ENCODE peak calls at places on chromosomes 2 and 18, in eight cellular contexts. C is SK-N-SH, Y is K562, O is GM12878, A is HepG2, V is transverse colon, G is H1, E is stomach. S is an unnamed sample.
A peak's percentile ranks its signal among the peaks of the same experiment; 100 is the strongest.

GRCh38 chr2:62292190-62292589 is 96.3 kb downstream of the B3GNT2 start:
- DNase-seq in G (no peak), V (peak; percentile 21), E (peak; percentile 60), O (no peak), C (no peak), Y (no peak), A (peak; percentile 66), S (no peak)

GRCh38 chr2:74922592-74923227 is 35.7 kb upstream of the POLE4 start:
- DNase-seq in C (no peak), Y (no peak), E (no peak), O (no peak), V (no peak), A (no peak), G (no peak), S (no peak)

GRCh38 chr18:77201508-77201907 is 48.1 kb upstream of the GALR1 start:
- DNase-seq in A (no peak), G (no peak), C (no peak), O (no peak), V (no peak), E (no peak), Y (no peak), S (no peak)

GRCh38 chr2:59232394-59233165 is 991.5 kb upstream of the FANCL start:
- DNase-seq in Y (no peak), O (no peak), G (no peak), E (no peak), V (no peak), A (no peak), C (no peak), S (no peak)

GRCh38 chr2:160892204-160892603 is 268.0 kb upstream of the TANK start:
- DNase-seq in Y (no peak), O (no peak), E (no peak), A (no peak), G (no peak), V (no peak), C (no peak), S (no peak)

GRCh38 chr2:157782057-157782845 is 93.9 kb downstream of the ACVR1 start:
- DNase-seq in A (peak; percentile 14), E (no peak), G (no peak), V (no peak), Y (peak; percentile 39), O (no peak), C (peak; percentile 11), S (no peak)

GRCh38 chr2:60275958-60276357 is 277.5 kb downstream of the BCL11A start:
- DNase-seq in E (no peak), O (no peak), C (no peak), G (no peak), V (no peak), A (no peak), Y (no peak), S (no peak)

GRCh38 chr2:41395692-41396091 is 652.1 kb upstream of the PKDCC start:
- DNase-seq in G (no peak), C (no peak), A (no peak), E (no peak), V (no peak), Y (no peak), O (no peak), S (no peak)

GRCh38 chr18:22084547-22084946 is 84.8 kb upstream of the GATA6 start:
- DNase-seq in C (no peak), G (no peak), Y (no peak), V (peak; percentile 82), O (no peak), E (peak; percentile 83), A (peak; percentile 78), S (no peak)
- TF ChIP-seq EP300 in C (no peak), G (no peak), Y (no peak), V (no peak), O (no peak), E (no peak), A (no peak), S (no peak)

GRCh38 chr18:48894266-48894600 is 56.5 kb downstream of the SMAD7 start:
- DNase-seq in E (no peak), A (no peak), O (no peak), Y (no peak), G (no peak), V (no peak), C (no peak), S (peak; percentile 49)

GRCh38 chr18:48893061-48893558 is 57.7 kb downstream of the SMAD7 start:
- DNase-seq in V (no peak), Y (no peak), E (no peak), G (no peak), C (no peak), O (no peak), A (no peak), S (peak; percentile 34)

GRCh38 chr18:48892146-48892855 is 58.5 kb downstream of the SMAD7 start:
- DNase-seq in O (no peak), A (no peak), Y (no peak), V (no peak), C (no peak), E (no peak), G (no peak), S (peak; percentile 57)

GRCh38 chr18:48894799-48895346 is 55.9 kb downstream of the SMAD7 start:
- DNase-seq in V (no peak), G (no peak), E (no peak), Y (no peak), O (no peak), A (no peak), C (no peak), S (peak; percentile 38)

GRCh38 chr18:48893559-48894265 is 57.1 kb downstream of the SMAD7 start:
- DNase-seq in G (no peak), Y (no peak), O (no peak), C (no peak), A (peak; percentile 93), E (peak; percentile 53), V (peak; percentile 78), S (peak; percentile 49)
- TF ChIP-seq POLR2AphosphoS5 in G (no peak), Y (no peak), O (no peak), C (no peak), A (no peak), E (no peak), V (no peak), S (no peak)

DNA sequence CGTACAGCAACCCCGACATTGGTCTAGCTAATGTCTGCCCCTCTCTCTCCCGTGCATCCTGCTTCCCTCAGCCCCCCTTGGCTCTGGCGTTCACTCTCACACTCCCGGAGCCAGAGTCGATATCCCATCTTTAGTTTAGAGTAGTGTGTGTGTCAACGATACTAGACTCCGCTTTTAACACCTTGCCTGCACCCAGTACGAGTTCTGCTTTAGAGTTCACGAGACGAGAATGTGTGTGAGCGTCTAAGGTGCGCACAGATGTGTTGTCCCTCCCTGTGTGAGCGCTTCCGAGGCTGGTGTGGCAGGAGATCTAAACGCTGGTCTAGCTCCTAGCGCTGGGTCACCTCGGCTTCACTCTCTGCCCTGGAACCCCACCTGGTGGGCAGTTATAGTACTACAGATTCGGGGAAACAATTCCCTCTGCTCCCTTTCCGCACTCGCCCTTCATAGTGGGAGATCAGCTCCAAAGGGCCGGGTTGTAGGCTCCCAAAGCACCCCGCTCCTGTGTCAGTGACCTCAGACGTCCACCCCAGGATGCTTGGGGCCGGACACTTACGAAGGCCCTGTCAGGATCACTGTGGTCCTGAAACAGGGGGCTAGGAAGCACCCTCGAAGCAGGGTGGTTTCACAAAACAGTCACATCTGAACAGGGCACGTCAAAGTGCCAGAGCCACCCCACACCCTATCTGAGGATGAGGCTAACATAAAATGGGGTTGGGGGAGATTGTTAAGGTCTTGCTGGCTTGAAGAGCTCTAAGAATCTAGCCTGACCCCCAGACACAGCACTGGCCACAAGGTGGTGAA is 2.7 kb upstream of the CYP26B1 start:
- DNase-seq in A (peak; percentile 75), Y (peak; percentile 74), O (peak; percentile 5), E (peak; percentile 80), G (no peak), V (peak; percentile 86), C (peak; percentile 87), S (peak; percentile 88)
- H3K4me3 ChIP-seq in A (peak overlapping the region; percentile 46), Y (no peak overlapping the region), O (no peak overlapping the region), E (peak overlapping the region; percentile 48), G (peak overlapping the region; percentile 56), V (no peak overlapping the region), C (peak overlapping the region; percentile 35), S (no peak overlapping the region)

DNA sequence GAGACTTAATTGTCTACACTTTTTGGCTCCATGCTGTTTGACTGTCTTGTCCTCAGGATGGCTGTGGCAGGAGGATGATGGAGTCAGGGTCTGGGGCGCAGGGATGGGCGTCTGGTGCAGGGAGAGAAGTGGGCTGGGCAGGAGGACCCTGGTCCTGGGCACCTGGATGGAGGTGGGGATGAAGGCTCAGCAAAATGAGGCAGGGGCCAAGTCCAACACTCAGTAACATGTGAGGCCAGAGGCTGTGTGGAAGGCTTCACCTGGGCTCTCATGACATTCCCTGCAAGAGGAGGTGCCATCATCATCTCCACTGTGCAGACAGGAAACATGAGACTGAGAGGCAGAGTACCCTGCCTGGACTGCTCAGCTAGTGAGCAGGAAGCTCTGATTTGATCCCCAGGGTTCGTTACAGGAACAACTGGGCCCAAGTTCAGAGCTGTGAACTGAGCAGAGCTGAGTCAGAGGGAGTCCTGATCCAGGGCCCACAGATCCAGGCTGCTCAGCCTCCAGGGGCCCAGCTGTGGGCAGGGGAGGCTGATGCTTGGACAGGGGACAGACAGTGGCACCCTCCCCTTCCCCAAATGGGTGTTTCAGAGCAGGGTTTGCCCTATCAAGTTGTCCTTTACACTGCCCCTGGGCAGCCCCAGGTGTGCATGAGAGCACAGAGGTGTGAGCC is 36.9 kb downstream of the HJURP start:
- DNase-seq in Y (no peak), V (no peak), A (no peak), O (no peak), E (peak; percentile 20), G (no peak), C (no peak), S (peak; percentile 39)
- TF ChIP-seq EP300 in Y (no peak), V (no peak), A (no peak), O (no peak), E (no peak), G (no peak), C (no peak), S (no peak)

DNA sequence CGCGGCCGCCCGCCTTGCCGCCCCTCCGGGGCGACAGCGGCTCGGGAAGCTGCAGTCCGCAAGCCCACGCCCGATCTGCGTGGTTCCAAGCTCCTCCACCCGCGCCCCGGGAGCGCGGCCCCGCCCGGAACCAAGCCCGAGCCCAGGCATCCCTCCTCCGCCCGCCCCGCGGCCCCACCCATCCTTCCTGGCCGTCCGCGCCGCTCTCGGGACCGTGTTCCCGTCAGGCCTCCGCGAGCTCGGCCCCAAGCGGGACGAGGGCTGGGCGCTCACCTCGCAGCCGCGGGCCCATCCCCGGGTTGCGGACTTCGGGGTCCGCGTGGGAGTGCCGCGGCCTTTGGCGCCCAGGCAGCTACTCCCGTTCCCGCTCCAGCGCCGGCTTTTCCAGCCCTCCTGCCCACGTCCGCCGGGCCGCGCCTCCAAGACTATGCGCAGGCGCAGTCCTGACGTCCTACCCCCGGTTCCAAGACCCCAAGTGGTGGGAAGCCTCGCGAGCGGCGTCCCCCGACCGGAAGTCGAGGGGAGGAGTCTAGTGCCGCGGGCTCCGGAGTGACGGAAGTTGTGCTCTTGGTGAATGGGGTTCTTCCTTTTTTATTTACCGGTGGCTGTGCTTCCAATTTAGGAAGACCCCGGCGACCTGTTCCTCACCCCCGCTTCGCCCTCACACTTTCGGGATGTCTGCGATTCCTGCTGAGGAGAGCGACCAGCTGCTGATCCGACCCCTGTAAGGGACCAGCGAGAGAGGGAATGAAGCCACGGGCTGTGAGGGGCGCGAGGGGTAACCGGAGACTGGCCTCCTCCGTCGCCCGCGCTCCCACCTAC is at the start of the genes CPSF3 and ITGB1BP1:
- DNase-seq in E (peak; percentile 97), O (peak; percentile 88), A (peak; percentile 98), V (peak; percentile 97), Y (peak; percentile 99), G (peak; percentile 92), C (peak; percentile 100), S (peak; percentile 99)
- TF ChIP-seq POLR2AphosphoS5 in E (peak; percentile 93), O (peak; percentile 58), A (peak; percentile 88), V (peak; percentile 54), Y (peak; percentile 61), G (no peak), C (peak; percentile 85), S (peak; percentile 87)